ENCODE peak calls at places on chromosomes 16 and 17, in four cellular contexts. T is GM23338, D is astrocyte, Y is neural progenitor cell. O is an unnamed sample. For H3K36me3, the result is how much of the 10 kb centered on the place peaks cover.

GRCh38 chr16:10922328-10923145 is 19.7 kb downstream of the DEXI start:
- DNase-seq in T (no peak), Y (no peak), D (peak), O (no peak)

GRCh38 chr17:69088643-69089200 is 28.0 kb upstream of the ABCA9 start:
- DNase-seq in D (no peak), T (no peak), Y (no peak), O (no peak)

GRCh38 chr17:75316253-75316652 is 27.0 kb upstream of the SLC25A19 start:
- DNase-seq in D (no peak), T (no peak), Y (no peak), O (no peak)

GRCh38 chr17:66474810-66475497 is 172.5 kb downstream of the PRKCA start:
- DNase-seq in D (no peak), T (peak), Y (no peak), O (no peak)

GRCh38 chr17:3972281-3972731 is 8.1 kb upstream of the ATP2A3 start:
- DNase-seq in T (no peak), Y (no peak), D (no peak), O (no peak)

GRCh38 chr16:83574388-83574787 is 233.4 kb upstream of the HSBP1 start:
- DNase-seq in Y (no peak), D (peak), T (peak), O (no peak)

GRCh38 chr16:28103516-28104170 is 40.1 kb upstream of the GSG1L start:
- DNase-seq in D (no peak), Y (no peak), T (no peak), O (no peak)

GRCh38 chr17:50626037-50626574 is 8.6 kb upstream of the ABCC3 start:
- DNase-seq in T (peak), D (peak), Y (peak), O (peak)

GRCh38 chr16:84361546-84361945 is 6.8 kb upstream of the ATP2C2 start:
- DNase-seq in D (no peak), Y (no peak), T (no peak), O (no peak)

GRCh38 chr16:9428355-9429005 is 337.0 kb downstream of the HAPSTR1 start:
- DNase-seq in Y (no peak), D (no peak), T (no peak), O (no peak)

GRCh38 chr16:85698459-85699223 is 9.9 kb upstream of the GINS2 start:
- DNase-seq in D (no peak), Y (no peak), T (no peak), O (no peak)
- H2AFZ ChIP-seq in D (no peak), Y (no peak), T (no peak), O (no peak)

DNA sequence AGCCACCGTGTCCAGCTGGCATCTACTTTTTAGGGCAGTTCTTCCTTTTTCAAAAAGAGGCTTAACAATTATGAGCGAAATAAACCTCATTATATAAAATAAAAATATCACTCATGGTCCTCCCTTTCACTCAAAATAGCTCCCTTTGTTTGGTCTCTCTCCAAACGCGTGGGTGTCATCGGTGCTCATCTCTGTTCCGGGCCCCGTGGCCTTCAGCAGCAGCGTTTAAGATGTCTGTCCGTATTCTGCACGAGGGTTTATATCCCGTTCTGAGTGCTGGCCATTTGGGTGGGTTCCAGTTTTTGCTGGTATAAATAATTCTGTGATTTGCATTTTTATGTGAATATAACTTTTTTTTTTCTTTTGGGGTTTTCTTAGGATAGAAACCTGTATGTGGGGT is 33.4 kb downstream of the PRMT7 start:
- DNase-seq in T (no peak), Y (no peak), D (no peak), O (no peak)
- H3K36me3 ChIP-seq in T (under half), Y (under half), D (under half), O (under half)

GRCh38 chr17:42019509-42020404 is at the start of gene NKIRAS2:
- DNase-seq in T (peak), D (peak), Y (peak), O (peak)

GRCh38 chr17:42017866-42018200 is 594 bp upstream of the DNAJC7 start:
- DNase-seq in T (peak), Y (peak), D (no peak), O (no peak)

GRCh38 chr17:42016952-42017865 is at the start of gene DNAJC7:
- DNase-seq in T (peak), D (peak), Y (peak), O (peak)

GRCh38 chr17:42018988-42019387 is 902 bp upstream of the NKIRAS2 start:
- DNase-seq in D (no peak), Y (no peak), T (no peak), O (no peak)

GRCh38 chr17:42018339-42018738 is 1.1 kb upstream of the DNAJC7 start:
- DNase-seq in D (no peak), T (no peak), Y (peak), O (no peak)
- H2AFZ ChIP-seq in D (no peak), T (no peak), Y (no peak), O (peak)

DNA sequence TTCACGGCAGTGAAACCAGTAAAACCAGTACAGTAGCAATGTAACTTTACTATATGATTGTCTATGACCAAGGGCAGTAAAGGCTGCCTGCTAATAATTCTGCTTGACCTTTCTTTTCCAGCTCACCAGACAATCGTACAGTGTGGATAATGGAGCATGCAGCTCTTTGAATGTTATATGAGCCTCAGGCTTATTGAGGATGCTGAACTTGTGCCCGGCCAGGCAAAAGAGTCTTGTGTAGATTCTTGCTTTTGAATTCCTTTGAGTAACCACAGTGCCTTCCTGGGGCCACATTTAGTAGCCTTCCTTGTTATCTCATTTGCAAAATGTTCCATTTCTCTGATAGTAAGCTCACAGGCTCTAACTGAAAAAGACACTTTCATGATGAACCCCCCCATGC is 131.8 kb downstream of the CDH11 start:
- DNase-seq in D (peak), Y (no peak), T (no peak), O (no peak)
- H3K36me3 ChIP-seq in D (half or more), Y (under half), T (under half), O (under half)